ENCODE peak calls at places on chromosomes 13 and 19, in five cellular contexts. Y, N, V, F and I are unnamed samples.

GRCh38 chr19:12881172-12881808 is at the start of gene DNASE2:
- DNase-seq in V (peak; percentile 92), F (peak; percentile 98), Y (peak; percentile 61), N (peak; percentile 96), I (peak; percentile 97)

GRCh38 chr13:74675185-74675584 is 541.0 kb upstream of the KLF12 start:
- DNase-seq in N (no peak), F (no peak), V (no peak), Y (no peak), I (no peak)

GRCh38 chr13:106919638-106920037 is 351.7 kb upstream of the ARGLU1 start:
- DNase-seq in Y (no peak), V (no peak), F (peak; percentile 67), N (peak; percentile 55), I (no peak)

GRCh38 chr13:78241278-78241919 is 322.8 kb upstream of the EDNRB start:
- DNase-seq in V (peak; percentile 38), N (no peak), Y (no peak), F (peak; percentile 13), I (no peak)

GRCh38 chr19:18999016-18999758 is 34.1 kb downstream of the SUGP2 start:
- DNase-seq in V (no peak), N (no peak), Y (no peak), F (no peak), I (no peak)

GRCh38 chr19:16342002-16342715 is 17.5 kb downstream of the KLF2 start:
- DNase-seq in Y (no peak), N (no peak), F (peak; percentile 73), V (peak; percentile 74), I (no peak)

GRCh38 chr13:21481359-21481758 is 22.3 kb upstream of the ZDHHC20 start:
- DNase-seq in Y (no peak), N (no peak), F (no peak), V (no peak), I (no peak)

GRCh38 chr13:111383591-111384440 is 63.4 kb downstream of the TEX29 start:
- DNase-seq in V (no peak), N (no peak), Y (no peak), F (no peak), I (peak; percentile 25)

GRCh38 chr13:45331981-45332830 is 8.8 kb downstream of the TPT1 start:
- DNase-seq in N (no peak), F (no peak), V (no peak), Y (peak; percentile 95), I (no peak)

GRCh38 chr13:101327844-101328243 is 88.5 kb downstream of the NALCN start:
- DNase-seq in Y (no peak), F (no peak), N (no peak), V (no peak), I (no peak)

GRCh38 chr19:20103091-20103501 is 25.3 kb downstream of the ZNF90 start:
- DNase-seq in N (no peak), Y (no peak), V (no peak), F (no peak), I (no peak)

GRCh38 chr13:85140192-85140591 is 659.0 kb downstream of the SLITRK6 start:
- DNase-seq in Y (no peak), N (no peak), F (no peak), V (no peak), I (no peak)

GRCh38 chr13:98824376-98825160 is 72.1 kb upstream of the SLC15A1 start:
- DNase-seq in F (no peak), V (no peak), Y (no peak), N (no peak), I (no peak)

GRCh38 chr13:50282016-50282415 is 266.8 kb downstream of the KCNRG start:
- DNase-seq in Y (no peak), N (no peak), V (no peak), F (no peak), I (no peak)

GRCh38 chr13:68125087-68125480 is 894.9 kb upstream of the PCDH9 start:
- DNase-seq in N (no peak), Y (no peak), F (no peak), V (no peak), I (no peak)

GRCh38 chr19:45496349-45496953 is 396 bp downstream of the RTN2 start:
- DNase-seq in N (peak; percentile 47), F (peak; percentile 63), V (no peak), Y (no peak), I (no peak)

GRCh38 chr13:46655727-46656180 is 102.8 kb downstream of the LRCH1 start:
- DNase-seq in F (no peak), N (no peak), Y (no peak), V (no peak), I (no peak)

GRCh38 chr19:615619-616018 is 17.7 kb downstream of the POLRMT start:
- DNase-seq in N (no peak), V (no peak), F (no peak), Y (no peak), I (no peak)

GRCh38 chr13:30933334-30933681 is 852 bp downstream of the TEX26 start:
- DNase-seq in V (no peak), N (no peak), F (no peak), Y (no peak), I (no peak)

GRCh38 chr13:23705578-23705977 is 135.4 kb downstream of the TNFRSF19 start:
- DNase-seq in Y (no peak), N (no peak), V (no peak), F (no peak), I (no peak)

GRCh38 chr19:18397242-18398202 is at the start of gene LRRC25:
- DNase-seq in F (peak; percentile 71), V (no peak), N (no peak), Y (no peak), I (peak; percentile 70)

GRCh38 chr19:4557186-4557970 is 2.1 kb downstream of the SEMA6B start:
- DNase-seq in F (no peak), N (no peak), Y (no peak), V (no peak), I (no peak)

GRCh38 chr19:31083122-31083521 is 266.1 kb downstream of the TSHZ3 start:
- DNase-seq in N (no peak), F (no peak), V (no peak), Y (no peak), I (no peak)

GRCh38 chr13:99176309-99177276 is 24.1 kb upstream of the UBAC2 start:
- DNase-seq in Y (no peak), V (peak; percentile 53), F (peak; percentile 71), N (peak; percentile 71), I (peak; percentile 82)

GRCh38 chr19:35154535-35155406 is at the start of gene FXYD5:
- DNase-seq in Y (peak; percentile 49), F (peak; percentile 75), V (peak; percentile 71), N (peak; percentile 53), I (peak; percentile 77)

GRCh38 chr19:2039959-2040646 is 10.9 kb downstream of the MKNK2 start:
- DNase-seq in Y (no peak), V (no peak), F (peak; percentile 33), N (no peak), I (peak; percentile 65)

GRCh38 chr13:37701972-37702371 is 103.4 kb upstream of the POSTN start:
- DNase-seq in V (peak; percentile 94), F (no peak), Y (peak; percentile 92), N (peak; percentile 49), I (no peak)